ENCODE peak calls at places on chromosome 6, in seven cellular contexts. U is bronchial epithelial cell, E is cardiac fibroblast, W is lung, P is natural killer cell, Q is mammary epithelial cell, B is fibroblast of mammary gland. V is an unnamed sample.

GRCh38 chr6:134454794-134455193 is 136.9 kb upstream of the SGK1 start:
- DNase-seq in U (no peak), E (no peak), W (no peak), P (no peak), Q (no peak), B (no peak), V (no peak)

GRCh38 chr6:160974304-160974771 is 17.2 kb upstream of the MAP3K4 start:
- DNase-seq in U (peak; percentile 97), E (peak; percentile 84), W (no peak), P (no peak), Q (peak; percentile 98), B (peak; percentile 100), V (no peak)

GRCh38 chr6:56324396-56324795 is 77.0 kb upstream of the COL21A1 start:
- DNase-seq in U (no peak), E (no peak), W (no peak), P (no peak), Q (no peak), B (no peak), V (no peak)

GRCh38 chr6:166317261-166318212 is 9.3 kb upstream of the PRR18 start:
- DNase-seq in U (no peak), E (no peak), W (no peak), P (no peak), Q (no peak), B (no peak), V (no peak)

GRCh38 chr6:68778356-68779020 is 143.4 kb downstream of the ADGRB3 start:
- DNase-seq in U (peak; percentile 37), E (peak; percentile 84), W (no peak), P (no peak), Q (no peak), B (peak; percentile 53), V (peak; percentile 7)

GRCh38 chr6:96162711-96163120 is 146.9 kb downstream of the FUT9 start:
- DNase-seq in U (no peak), E (no peak), W (no peak), P (no peak), Q (no peak), B (no peak), V (no peak)

GRCh38 chr6:147223751-147224150 is 19.5 kb downstream of the STXBP5 start:
- DNase-seq in U (no peak), E (no peak), W (no peak), P (no peak), Q (no peak), B (no peak), V (no peak)

GRCh38 chr6:79231101-79231500 is 3.4 kb downstream of the HMGN3 start:
- DNase-seq in U (no peak), E (no peak), W (no peak), P (no peak), Q (no peak), B (no peak), V (no peak)

GRCh38 chr6:68634503-68635411 is at the start of gene ADGRB3:
- DNase-seq in U (peak; percentile 27), E (peak; percentile 73), W (peak; percentile 65), P (no peak), Q (peak; percentile 29), B (peak; percentile 46), V (peak; percentile 57)

GRCh38 chr6:12185081-12185673 is 105.0 kb upstream of the EDN1 start:
- DNase-seq in U (peak; percentile 24), E (no peak), W (no peak), P (no peak), Q (peak; percentile 16), B (no peak), V (no peak)

GRCh38 chr6:137339929-137340559 is 120.9 kb upstream of the IFNGR1 start:
- DNase-seq in U (peak; percentile 36), E (no peak), W (no peak), P (no peak), Q (peak; percentile 29), B (no peak), V (no peak)

GRCh38 chr6:157965387-157965786 is 16.3 kb upstream of the SYNJ2 start:
- DNase-seq in U (no peak), E (no peak), W (no peak), P (no peak), Q (no peak), B (no peak), V (no peak)

GRCh38 chr6:169789944-169790927 is 38.8 kb downstream of the ERMARD start:
- DNase-seq in U (peak; percentile 74), E (peak; percentile 69), W (peak; percentile 68), P (peak; percentile 68), Q (peak; percentile 72), B (peak; percentile 61), V (peak; percentile 89)

GRCh38 chr6:130557481-130558112 is 191.8 kb downstream of the TMEM200A start:
- DNase-seq in U (no peak), E (no peak), W (no peak), P (no peak), Q (no peak), B (no peak), V (no peak)

GRCh38 chr6:130560231-130560630 is 194.4 kb downstream of the TMEM200A start:
- DNase-seq in U (no peak), E (peak; percentile 3), W (no peak), P (no peak), Q (peak; percentile 1), B (peak; percentile 27), V (no peak)

GRCh38 chr6:130558131-130558530 is 192.3 kb downstream of the TMEM200A start:
- DNase-seq in U (no peak), E (no peak), W (no peak), P (no peak), Q (no peak), B (no peak), V (no peak)

DNA sequence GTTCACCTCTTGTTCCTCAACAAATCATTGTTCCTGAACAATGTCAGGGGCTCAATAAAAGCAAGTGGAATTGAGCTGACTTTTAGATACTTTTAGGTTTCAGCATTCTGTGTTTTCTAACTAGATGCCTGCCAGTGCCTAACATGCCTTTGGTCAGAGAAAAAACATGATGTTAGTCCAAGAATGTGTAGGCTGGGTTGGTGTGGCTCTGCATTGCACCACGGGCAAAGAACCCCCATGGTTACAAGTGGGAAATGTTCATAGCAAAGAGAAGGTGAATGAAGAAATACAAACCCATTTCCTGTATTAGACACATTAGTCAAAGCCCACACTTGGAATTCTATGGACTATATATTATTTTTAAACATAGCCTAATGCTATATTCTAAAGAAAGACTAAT is 193.3 kb downstream of the TMEM200A start:
- DNase-seq in U (no peak), E (no peak), W (no peak), P (no peak), Q (no peak), B (no peak), V (no peak)
- TF ChIP-seq CTCF in U (no peak), E (no peak), W (no peak), P (no peak), Q (no peak), B (no peak), V (no peak)

GRCh38 chr6:44594471-44594870 is 207.0 kb downstream of the CDC5L start:
- DNase-seq in U (no peak), E (no peak), W (no peak), P (no peak), Q (no peak), B (no peak), V (peak; percentile 30)

GRCh38 chr6:44590471-44590870 is 203.0 kb downstream of the CDC5L start:
- DNase-seq in U (no peak), E (no peak), W (no peak), P (no peak), Q (no peak), B (no peak), V (no peak)

GRCh38 chr6:44598679-44599078 is 211.2 kb downstream of the CDC5L start:
- DNase-seq in U (no peak), E (no peak), W (no peak), P (no peak), Q (no peak), B (no peak), V (no peak)

GRCh38 chr6:44593539-44593944 is 206.0 kb downstream of the CDC5L start:
- DNase-seq in U (peak; percentile 51), E (peak; percentile 79), W (no peak), P (no peak), Q (no peak), B (peak; percentile 75), V (peak; percentile 53)
- TF ChIP-seq CTCF in U (peak; percentile 48), E (peak; percentile 58), W (no peak), P (peak; percentile 48), Q (peak; percentile 40), B (peak; percentile 58), V (peak; percentile 46)

DNA sequence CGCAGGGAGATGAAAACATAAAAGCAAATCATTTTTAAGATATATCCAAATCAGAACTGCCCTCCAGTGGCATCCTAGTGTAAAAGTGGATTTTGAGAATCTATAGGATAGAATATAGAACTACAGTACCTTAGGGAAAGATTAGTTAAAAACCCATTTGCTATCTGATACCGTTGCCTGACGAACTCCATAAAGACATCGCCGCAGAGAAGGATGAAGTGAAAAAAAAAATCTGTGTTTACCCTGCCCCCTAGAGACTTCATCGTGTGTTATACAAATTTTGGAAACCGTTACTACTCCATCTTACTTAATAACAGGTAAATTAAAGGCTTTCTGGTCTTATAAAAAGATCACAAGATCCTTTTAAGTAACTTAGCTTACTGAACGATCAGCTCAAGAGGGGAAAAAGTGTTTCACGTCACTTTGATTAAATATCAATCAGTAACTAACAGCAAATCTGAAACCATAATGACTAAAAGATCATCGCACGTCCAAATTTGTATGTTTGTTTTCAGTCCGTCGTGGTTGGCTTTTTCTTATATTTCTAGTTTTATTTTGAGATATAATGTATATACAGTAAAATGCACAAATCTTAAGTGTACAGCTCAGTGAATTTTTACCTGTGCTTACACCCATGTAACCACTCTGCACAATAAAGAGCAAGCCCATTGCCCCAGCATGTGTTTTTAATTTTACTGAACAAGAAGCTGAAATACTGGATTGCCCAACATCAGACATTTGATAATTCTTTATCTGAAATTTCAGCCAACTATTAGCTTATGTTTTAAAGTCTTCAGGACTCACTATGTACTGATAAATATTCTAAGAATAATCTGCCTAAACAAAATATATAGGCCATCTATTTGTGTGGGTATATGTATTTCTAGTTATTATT is 879 bp upstream of the MCM3 start:
- DNase-seq in U (no peak), E (peak; percentile 28), W (no peak), P (no peak), Q (no peak), B (peak; percentile 63), V (no peak)
- TF ChIP-seq CTCF in U (no peak), E (no peak), W (no peak), P (peak; percentile 37), Q (no peak), B (peak; percentile 18), V (peak; percentile 28)

DNA sequence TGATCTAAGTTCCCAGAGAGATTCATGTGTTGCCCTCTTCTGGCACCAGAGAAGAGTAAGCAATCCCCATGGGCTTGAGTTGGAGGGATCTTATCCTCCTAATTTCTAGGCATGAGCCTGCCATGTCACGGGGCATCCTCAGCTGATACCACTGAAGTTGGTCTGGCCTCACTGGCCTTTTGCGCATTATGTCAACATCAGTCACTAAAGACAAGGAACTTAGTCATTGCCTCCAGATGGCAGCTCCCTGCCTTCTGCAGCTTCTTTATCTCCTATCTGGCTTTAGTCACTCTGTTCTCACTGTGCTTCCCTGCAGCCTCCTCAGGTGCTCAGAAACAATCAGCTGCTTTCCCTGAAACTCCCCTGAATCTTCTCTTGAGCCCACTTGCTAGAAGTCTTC is 312.2 kb downstream of the ADGRG6 start:
- DNase-seq in U (peak; percentile 59), E (no peak), W (no peak), P (no peak), Q (peak; percentile 17), B (no peak), V (no peak)
- TF ChIP-seq CTCF in U (no peak), E (no peak), W (no peak), P (no peak), Q (no peak), B (no peak), V (no peak)

V was measured in GM10248.